ENCODE peak calls at places on chromosomes 11 and 22, in four cellular contexts. D is HepG2, R is K562, T is WTC11. X is an unnamed sample.

GRCh38 chr11:35073691-35074382 is 65.1 kb upstream of the CD44 start:
- DNase-seq in T (no peak), D (no peak), R (no peak), X (no peak)

GRCh38 chr11:80165763-80166162 is 724.9 kb upstream of the TENM4 start:
- DNase-seq in T (no peak), R (no peak), D (no peak), X (no peak)

GRCh38 chr22:40001800-40002577 is 7.2 kb downstream of the FAM83F start:
- DNase-seq in R (peak; percentile 56), D (no peak), T (no peak), X (no peak)

GRCh38 chr11:46306296-46306853 is 28.9 kb downstream of the CREB3L1 start:
- DNase-seq in T (no peak), R (no peak), D (no peak), X (no peak)

GRCh38 chr11:48305923-48306322 is at the start of gene OR4S1:
- DNase-seq in D (no peak), R (no peak), T (no peak), X (no peak)

GRCh38 chr22:46008291-46008690 is 31.3 kb upstream of the WNT7B start:
- DNase-seq in T (no peak), R (no peak), D (no peak), X (no peak)

GRCh38 chr22:40183029-40183581 is 5.4 kb downstream of the TNRC6B start:
- DNase-seq in R (no peak), D (peak; percentile 68), T (no peak), X (no peak)

GRCh38 chr11:129321076-129321475 is 54.6 kb upstream of the BARX2 start:
- DNase-seq in R (no peak), D (peak; percentile 28), T (no peak), X (no peak)

GRCh38 chr11:13033760-13034533 is 24.8 kb downstream of the RASSF10 start:
- DNase-seq in R (no peak), T (no peak), D (no peak), X (no peak)

GRCh38 chr11:119749006-119749565 is 20.1 kb upstream of the NECTIN1 start:
- DNase-seq in R (no peak), T (no peak), D (no peak), X (no peak)

GRCh38 chr22:18998998-18999397 is 62.9 kb upstream of the PRODH start:
- DNase-seq in T (peak; percentile 87), D (no peak), R (peak; percentile 80), X (no peak)

GRCh38 chr11:134560066-134560465 is 148.0 kb upstream of the B3GAT1 start:
- DNase-seq in D (no peak), T (no peak), R (no peak), X (no peak)

GRCh38 chr11:80167766-80168165 is 726.9 kb upstream of the TENM4 start:
- DNase-seq in T (no peak), D (no peak), R (no peak), X (no peak)

GRCh38 chr22:30453731-30454510 is 17.9 kb downstream of the SEC14L3 start:
- DNase-seq in T (no peak), R (no peak), D (no peak), X (no peak)
- TF ChIP-seq NR3C1 in T (no peak), R (no peak), D (no peak), X (no peak)

DNA sequence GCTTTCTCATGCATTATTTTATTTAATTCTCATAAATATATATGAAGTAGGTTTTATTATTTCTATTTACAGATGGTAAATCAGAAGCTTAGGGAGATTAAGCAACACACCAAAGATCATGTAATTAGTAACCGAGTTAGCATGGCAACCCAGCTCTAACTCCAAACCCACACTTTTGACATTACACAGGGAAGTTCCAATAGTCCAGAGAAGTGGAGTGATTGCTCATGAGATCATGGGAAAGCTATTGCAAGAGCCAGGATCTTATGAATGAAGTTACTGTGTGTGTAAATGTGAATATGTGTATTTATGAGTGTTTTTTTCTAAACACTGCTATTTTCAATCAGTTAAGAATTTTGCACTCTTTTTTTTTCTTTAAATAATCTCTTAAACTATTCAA is 225.8 kb upstream of the KIRREL3 start:
- DNase-seq in D (no peak), R (no peak), T (no peak), X (no peak)
- TF ChIP-seq NR3C1 in D (no peak), R (no peak), T (no peak), X (no peak)

GRCh38 chr22:38490475-38490874 is 15.6 kb downstream of the DDX17 start:
- DNase-seq in R (no peak), D (no peak), T (no peak), X (no peak)

GRCh38 chr22:38491707-38492348 is 14.3 kb downstream of the DDX17 start:
- DNase-seq in T (no peak), D (peak; percentile 25), R (no peak), X (no peak)

GRCh38 chr22:38489561-38490133 is 16.5 kb downstream of the DDX17 start:
- DNase-seq in R (no peak), D (no peak), T (no peak), X (no peak)

GRCh38 chr22:38489142-38489541 is 17.0 kb downstream of the DDX17 start:
- DNase-seq in T (no peak), D (no peak), R (no peak), X (no peak)

DNA sequence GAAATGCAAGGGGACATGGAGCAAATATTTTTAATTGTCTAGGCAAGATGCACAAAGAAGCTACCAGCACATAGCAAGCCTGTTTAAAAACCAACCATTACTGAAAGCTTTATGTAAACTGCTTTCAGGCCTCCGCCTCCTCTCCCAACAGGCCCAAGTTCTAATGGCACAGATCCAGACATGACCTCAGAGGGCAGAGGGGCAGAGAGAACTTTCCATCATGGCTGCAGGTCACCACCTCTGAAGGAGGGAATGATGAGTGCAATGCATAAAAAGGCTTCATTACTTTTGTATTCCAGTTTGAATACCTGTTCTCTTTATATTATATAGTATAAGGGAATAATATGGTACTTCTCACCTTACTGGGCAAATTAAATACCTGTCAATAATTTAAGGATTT is 15.2 kb downstream of the DDX17 start:
- DNase-seq in T (no peak), D (peak; percentile 83), R (no peak), X (peak; percentile 40)
- TF ChIP-seq NR3C1 in T (no peak), D (no peak), R (no peak), X (no peak)

GRCh38 chr11:14502039-14502438 is 2.4 kb upstream of the COPB1 start:
- DNase-seq in R (no peak), T (no peak), D (no peak), X (no peak)

GRCh38 chr11:14500181-14500651 is 605 bp upstream of the COPB1 start:
- DNase-seq in T (no peak), R (peak; percentile 56), D (peak; percentile 39), X (peak; percentile 31)

GRCh38 chr11:14499560-14500180 is at the start of gene COPB1:
- DNase-seq in R (peak; percentile 88), T (peak; percentile 90), D (peak; percentile 87), X (peak; percentile 76)

GRCh38 chr11:14503023-14503422 is 3.4 kb upstream of the COPB1 start:
- DNase-seq in D (no peak), R (no peak), T (no peak), X (no peak)

DNA sequence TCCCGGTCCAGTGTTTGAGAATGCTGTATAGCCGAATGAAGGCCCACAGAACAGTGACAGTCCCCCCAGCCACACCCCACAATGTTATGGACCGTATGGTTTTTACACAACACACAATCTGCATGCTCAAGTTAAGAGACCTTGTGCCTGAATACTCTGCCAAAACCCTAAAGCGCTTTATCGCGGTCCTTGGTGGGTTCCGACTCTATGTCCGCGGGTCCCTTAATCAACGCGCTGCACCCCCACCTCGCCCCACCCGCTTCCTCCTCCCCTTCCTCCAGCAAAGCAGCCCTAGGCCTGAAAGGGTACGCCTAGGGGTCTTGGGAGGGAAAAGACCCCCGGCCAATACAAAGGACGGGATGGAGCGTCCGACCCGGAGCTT is 442 bp downstream of the COPB1 start:
- DNase-seq in R (peak; percentile 54), D (peak; percentile 12), T (peak; percentile 23), X (peak; percentile 19)
- TF ChIP-seq NR3C1 in R (no peak), D (no peak), T (no peak), X (no peak)